ENCODE peak calls at places on chromosomes 7 and 10, in ten cellular contexts. D, C, U, Y, K, Q, E, H, J and X are unnamed samples.

GRCh38 chr7:153354071-153354470 is 594.5 kb downstream of the ACTR3B start:
- DNase-seq in K (no peak), E (no peak), J (no peak), C (no peak), Q (no peak), D (no peak), U (no peak), H (no peak), Y (no peak), X (no peak)

GRCh38 chr10:67110286-67110685 is 184.4 kb downstream of the LRRTM3 start:
- DNase-seq in H (no peak), U (no peak), D (no peak), K (no peak), J (no peak), E (no peak), Y (no peak), Q (no peak), C (no peak), X (no peak)

GRCh38 chr10:17006631-17007161 is 122.9 kb downstream of the CUBN start:
- DNase-seq in Q (no peak), Y (no peak), U (no peak), D (no peak), C (no peak), E (no peak), H (no peak), K (no peak), J (no peak), X (no peak)

GRCh38 chr10:71334228-71334791 is 15.3 kb downstream of the SLC29A3 start:
- DNase-seq in Y (no peak), E (peak), U (no peak), D (no peak), H (no peak), Q (no peak), J (no peak), K (no peak), C (no peak), X (no peak)

GRCh38 chr10:106481598-106481997 is 682.9 kb downstream of the SORCS1 start:
- DNase-seq in C (no peak), D (no peak), U (no peak), J (no peak), Q (no peak), Y (no peak), K (no peak), E (no peak), H (no peak), X (no peak)

GRCh38 chr10:93893646-93894515 is at the start of gene SLC35G1:
- DNase-seq in Q (peak), J (peak), K (peak), U (peak), E (peak), Y (peak), D (peak), C (peak), H (peak), X (peak)

GRCh38 chr7:129136887-129137647 is 7.4 kb upstream of the TSPAN33 start:
- DNase-seq in Y (peak), D (no peak), K (no peak), U (no peak), Q (peak), H (no peak), E (no peak), J (no peak), C (no peak), X (no peak)

GRCh38 chr10:58304099-58304633 is 30.6 kb upstream of the UBE2D1 start:
- DNase-seq in E (no peak), K (no peak), U (no peak), Q (no peak), H (no peak), D (peak), J (no peak), Y (no peak), C (no peak), X (no peak)

GRCh38 chr10:35961501-35961900 is 319.4 kb upstream of the FZD8 start:
- DNase-seq in U (no peak), K (no peak), D (no peak), H (no peak), Q (no peak), J (no peak), C (no peak), E (no peak), Y (no peak), X (no peak)